ENCODE peak calls at places on chromosomes 4 and X, in five cellular contexts. M, F, H, L and G are unnamed samples.

GRCh38 chrX:153318811-153319210 is 2.8 kb downstream of the PNMA6F start:
- DNase-seq in F (no peak), L (no peak), H (no peak), M (no peak), G (no peak)

GRCh38 chr4:125639182-125639621 is 324.4 kb downstream of the FAT4 start:
- DNase-seq in M (no peak), L (peak), H (no peak), F (no peak), G (no peak)

GRCh38 chrX:105744291-105744690 is 78.0 kb upstream of the NRK start:
- DNase-seq in L (no peak), F (no peak), H (no peak), M (no peak), G (no peak)

GRCh38 chr4:54495091-54495490 is 162.7 kb upstream of the KIT start:
- DNase-seq in F (no peak), L (no peak), M (no peak), H (no peak), G (no peak)

GRCh38 chr4:152962160-152962559 is 26.0 kb downstream of the FHDC1 start:
- DNase-seq in H (no peak), M (no peak), F (no peak), L (peak), G (no peak)

GRCh38 chr4:90127223-90127705 is at the start of gene CCSER1:
- DNase-seq in F (peak), L (peak), H (peak), M (peak), G (peak)

GRCh38 chrX:151692825-151693224 is 2.4 kb upstream of the PRRG3 start:
- DNase-seq in M (no peak), H (no peak), L (no peak), F (no peak), G (peak)

GRCh38 chr4:86688026-86688425 is 93.9 kb downstream of the PTPN13 start:
- DNase-seq in H (no peak), M (no peak), L (no peak), F (no peak), G (no peak)

GRCh38 chr4:13918110-13918509 is 290.6 kb upstream of the BOD1L1 start:
- DNase-seq in M (no peak), L (peak), H (peak), F (no peak), G (no peak)